ENCODE peak calls at places on chromosomes 12 and 14, in nine cellular contexts. V is CD8-positive, alpha-beta memory T cell; Y is mesenchymal stem cell; E is endothelial cell of umbilical vein; L is lung; X is ascending aorta; R is tibial artery; I is mucosa of descending colon; J is mesendoderm. C is an unnamed sample. For H3K4me1, the result is how much of the 10 kb centered on the place peaks cover.

GRCh38 chr14:51039285-51039684 is 55.6 kb downstream of the TRIM9 start:
- DNase-seq in Y (no peak), X (no peak), R (no peak), V (no peak), E (no peak), L (no peak), I (no peak), J (no peak), C (no peak)

GRCh38 chr12:32292175-32292574 is 107.2 kb upstream of the FGD4 start:
- DNase-seq in R (no peak), X (no peak), V (no peak), I (no peak), E (no peak), Y (no peak), L (no peak), J (no peak), C (no peak)

GRCh38 chr12:132444957-132445883 is 44.7 kb upstream of the FBRSL1 start:
- DNase-seq in R (no peak), L (peak), E (no peak), J (no peak), X (no peak), V (peak), I (peak), Y (no peak), C (peak)

GRCh38 chr12:121620328-121620891 is 5.9 kb upstream of the ORAI1 start:
- DNase-seq in V (no peak), I (no peak), L (no peak), J (peak), E (no peak), R (no peak), Y (no peak), X (no peak), C (peak)

GRCh38 chr12:125836647-125837046 is 771.4 kb downstream of the AACS start:
- DNase-seq in Y (no peak), R (no peak), I (no peak), X (no peak), L (no peak), J (no peak), V (no peak), E (no peak), C (no peak)

GRCh38 chr14:36859119-36859518 is 197.5 kb downstream of the PAX9 start:
- DNase-seq in R (no peak), J (no peak), Y (no peak), V (no peak), L (no peak), E (no peak), I (no peak), X (no peak), C (no peak)

GRCh38 chr12:121724930-121725329 is 12.4 kb downstream of the TMEM120B start:
- DNase-seq in L (no peak), E (peak), R (no peak), X (no peak), J (no peak), V (no peak), I (no peak), Y (no peak), C (no peak)

GRCh38 chr14:57897148-57897547 is 31.3 kb upstream of the SLC35F4 start:
- DNase-seq in L (no peak), E (no peak), Y (no peak), R (no peak), J (no peak), V (no peak), X (no peak), I (no peak), C (no peak)

GRCh38 chr12:113747048-113747447 is 219.1 kb downstream of the RBM19 start:
- DNase-seq in I (no peak), L (no peak), V (no peak), Y (no peak), J (peak), X (no peak), E (no peak), R (no peak), C (no peak)

GRCh38 chr12:71640316-71640715 is 23.3 kb downstream of the ZFC3H1 start:
- DNase-seq in E (no peak), X (no peak), R (peak), L (no peak), V (no peak), I (no peak), Y (no peak), J (no peak), C (peak)

GRCh38 chr12:53071591-53072551 is 7.3 kb downstream of the SPRYD3 start:
- DNase-seq in J (peak), X (no peak), V (peak), I (no peak), E (peak), L (peak), Y (no peak), R (peak), C (peak)

GRCh38 chr12:87827638-87828264 is 201.4 kb downstream of the C12orf50 start:
- DNase-seq in I (no peak), Y (peak), E (peak), J (peak), L (no peak), X (no peak), R (no peak), V (no peak), C (no peak)

GRCh38 chr12:87828384-87828973 is 200.7 kb downstream of the C12orf50 start:
- DNase-seq in J (no peak), Y (no peak), I (no peak), L (no peak), E (peak), X (no peak), R (no peak), V (no peak), C (no peak)
- H3K4me3 ChIP-seq in J (no peak), Y (no peak), I (no peak), L (no peak), E (no peak), X (peak), R (no peak), V (no peak), C (no peak)

GRCh38 chr12:49985981-49986380 is 13.2 kb downstream of the AQP6 start:
- DNase-seq in V (no peak), I (no peak), Y (peak), E (no peak), J (no peak), R (no peak), L (no peak), X (no peak), C (peak)

GRCh38 chr12:49983892-49984291 is 11.1 kb downstream of the AQP6 start:
- DNase-seq in I (no peak), R (no peak), V (no peak), L (no peak), J (peak), X (no peak), Y (peak), E (peak), C (peak)

GRCh38 chr12:49984960-49985359 is 12.2 kb downstream of the AQP6 start:
- DNase-seq in I (no peak), V (no peak), L (no peak), J (no peak), Y (no peak), R (no peak), X (no peak), E (no peak), C (no peak)

GRCh38 chr12:49982246-49983229 is 9.8 kb downstream of the AQP6 start:
- DNase-seq in R (no peak), X (no peak), I (no peak), E (no peak), Y (no peak), L (no peak), J (no peak), V (no peak), C (peak)

GRCh38 chr12:49984476-49984890 is 11.7 kb downstream of the AQP6 start:
- DNase-seq in J (peak), L (no peak), R (no peak), X (no peak), Y (peak), E (no peak), V (no peak), I (no peak), C (peak)
- H3K4me1 ChIP-seq in J (under half), L (under half), R (under half), X (under half), Y (under half), E (under half), V (under half), I (under half), C (under half)

GRCh38 chr12:94584370-94584769 is 66.0 kb downstream of the TMCC3 start:
- DNase-seq in L (no peak), R (no peak), X (no peak), I (no peak), V (no peak), J (no peak), Y (no peak), E (no peak), C (no peak)
- H3K4me3 ChIP-seq in L (no peak), R (no peak), X (no peak), I (no peak), V (no peak), J (no peak), Y (no peak), E (no peak), C (no peak)

GRCh38 chr12:64157110-64157509 is 65.0 kb downstream of the KICS2 start:
- DNase-seq in R (no peak), E (no peak), Y (no peak), V (no peak), L (no peak), I (no peak), J (no peak), X (no peak), C (no peak)

GRCh38 chr12:64160021-64160717 is 61.9 kb downstream of the KICS2 start:
- DNase-seq in V (no peak), J (no peak), Y (no peak), R (no peak), L (no peak), X (no peak), E (peak), I (no peak), C (no peak)

GRCh38 chr12:64160718-64161060 is 61.4 kb downstream of the KICS2 start:
- DNase-seq in I (no peak), L (no peak), J (no peak), E (peak), V (no peak), Y (no peak), R (no peak), X (no peak), C (no peak)

DNA sequence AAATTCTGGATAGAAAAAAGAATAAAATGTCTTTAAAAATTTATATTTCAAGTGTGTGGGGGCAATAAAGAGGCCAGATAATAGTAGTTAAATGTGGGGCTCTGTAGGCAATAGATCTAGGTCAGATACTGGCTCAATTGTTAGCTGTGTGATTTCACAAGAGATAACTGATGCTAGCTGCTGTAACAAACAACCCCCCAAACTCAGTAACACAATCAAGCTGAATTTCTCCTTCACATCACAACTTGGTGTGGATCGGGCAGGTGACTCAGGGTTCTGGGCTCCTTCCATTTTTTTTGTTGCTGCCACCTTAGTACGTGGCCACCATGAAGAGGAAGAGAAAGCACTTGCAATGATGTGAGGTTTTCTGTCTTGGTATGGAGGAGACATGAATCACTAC is 64.5 kb downstream of the KICS2 start:
- DNase-seq in V (no peak), R (no peak), L (no peak), E (no peak), Y (no peak), I (no peak), J (no peak), X (no peak), C (no peak)
- H3K4me1 ChIP-seq in V (under half), R (under half), L (under half), E (under half), Y (under half), I (under half), J (under half), X (under half), C (under half)

GRCh38 chr12:48882325-48882687 is 16.6 kb upstream of the RND1 start:
- DNase-seq in R (no peak), L (peak), J (peak), I (no peak), X (no peak), E (peak), V (no peak), Y (peak), C (peak)
- H3K4me3 ChIP-seq in R (peak), L (no peak), J (no peak), I (no peak), X (peak), E (peak), V (no peak), Y (no peak), C (peak)

DNA sequence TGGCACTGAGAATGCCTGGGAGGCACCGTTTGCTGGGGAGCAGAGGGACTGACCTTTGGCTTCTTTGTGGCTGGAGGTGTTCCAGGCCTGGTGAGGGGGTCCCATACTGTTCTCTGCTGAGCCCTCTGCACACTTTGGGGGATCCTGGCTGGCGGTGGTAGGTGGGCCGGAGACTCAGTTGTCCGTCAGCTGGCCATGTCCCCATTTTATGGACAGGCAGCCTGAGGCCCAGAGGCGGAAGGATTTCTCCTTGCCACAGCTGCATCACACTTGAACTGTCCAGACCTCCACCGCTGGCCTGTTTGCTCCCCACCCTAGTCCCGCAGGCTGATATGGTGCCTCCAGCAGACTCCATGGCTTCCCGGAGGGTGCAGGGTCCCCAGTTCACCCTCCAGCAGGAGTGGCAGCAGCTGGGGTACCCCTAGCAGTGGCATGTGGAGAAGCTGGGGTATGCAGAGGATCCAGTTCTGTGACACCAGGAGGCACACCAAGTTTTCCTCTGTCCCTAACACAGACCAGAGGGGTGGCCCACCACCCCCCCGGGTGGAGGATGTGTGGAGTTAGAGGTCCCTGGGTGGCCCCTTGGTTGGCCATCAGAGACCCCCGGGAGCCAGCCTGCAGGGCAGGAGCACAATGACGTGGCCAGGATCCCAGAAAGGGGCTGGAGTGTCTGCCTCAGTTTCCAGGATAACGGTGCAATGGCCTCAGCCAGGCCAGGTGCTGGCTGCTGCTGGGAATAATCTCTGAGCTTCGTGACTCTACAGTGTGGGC is 14.8 kb downstream of the SLC25A29 start:
- DNase-seq in L (no peak), R (no peak), J (no peak), V (peak), E (no peak), I (no peak), X (no peak), Y (no peak), C (peak)
- H3K4me1 ChIP-seq in L (under half), R (under half), J (under half), V (under half), E (under half), I (under half), X (under half), Y (under half), C (under half)

C was measured in endodermal cell.